ENCODE peak calls at places on chromosomes 5 and 9, in four cellular contexts. R, E, N and V are unnamed samples. For H3K27me3, the result is how much of the 10 kb centered on the place peaks cover.

GRCh38 chr9:131739192-131739961 is 499 bp downstream of the RAPGEF1 start:
- DNase-seq in E (no peak), N (no peak), R (no peak), V (peak)

GRCh38 chr9:129357773-129358250 is 179.8 kb upstream of the IER5L start:
- DNase-seq in R (no peak), E (no peak), N (no peak), V (no peak)

GRCh38 chr5:128304121-128304520 is 220.6 kb downstream of the SLC12A2 start:
- DNase-seq in N (no peak), R (no peak), E (no peak), V (no peak)

GRCh38 chr9:100379862-100380261 is 27.1 kb upstream of the TEX10 start:
- DNase-seq in R (no peak), N (no peak), E (no peak), V (no peak)

GRCh38 chr5:168076561-168076991 is 214.9 kb upstream of the WWC1 start:
- DNase-seq in R (no peak), E (no peak), N (peak), V (no peak)

GRCh38 chr5:56575821-56576220 is 239.5 kb upstream of the MAP3K1 start:
- DNase-seq in E (no peak), N (no peak), R (no peak), V (no peak)

GRCh38 chr9:123322771-123323481 is 33.1 kb upstream of the CRB2 start:
- DNase-seq in R (no peak), N (no peak), E (peak), V (peak)

GRCh38 chr9:30065888-30066287 is 2318.6 kb upstream of the ACO1 start:
- DNase-seq in R (no peak), N (no peak), E (no peak), V (no peak)

GRCh38 chr9:77575785-77576184 is 72.3 kb downstream of the GNA14 start:
- DNase-seq in R (no peak), N (no peak), E (no peak), V (no peak)

GRCh38 chr9:133526721-133527321 is 2.1 kb upstream of the MYMK start:
- DNase-seq in E (no peak), N (no peak), R (no peak), V (no peak)

GRCh38 chr9:26954050-26954508 is 2.1 kb upstream of the IFT74 start:
- DNase-seq in N (no peak), R (no peak), E (no peak), V (no peak)

GRCh38 chr5:10594591-10595210 is 30.8 kb downstream of the ANKRD33B start:
- DNase-seq in R (no peak), N (no peak), E (no peak), V (no peak)

GRCh38 chr5:54215233-54215736 is 95.1 kb downstream of the ARL15 start:
- DNase-seq in R (no peak), E (no peak), N (no peak), V (no peak)

GRCh38 chr5:6359534-6359933 is 18.8 kb downstream of the MED10 start:
- DNase-seq in E (no peak), N (no peak), R (no peak), V (no peak)

GRCh38 chr9:125161284-125161918 is 18.1 kb upstream of the SCAI start:
- DNase-seq in R (no peak), E (no peak), N (peak), V (no peak)

GRCh38 chr9:2261421-2262103 is 246.4 kb downstream of the SMARCA2 start:
- DNase-seq in N (no peak), E (no peak), R (no peak), V (no peak)

GRCh38 chr9:109121218-109121796 is 1.6 kb upstream of the TMEM245 start:
- DNase-seq in E (no peak), N (no peak), R (no peak), V (no peak)

GRCh38 chr9:88378317-88378716 is 9.9 kb upstream of the SPIN1 start:
- DNase-seq in E (no peak), R (no peak), N (no peak), V (no peak)

GRCh38 chr9:77679088-77679487 is 31.0 kb upstream of the GNA14 start:
- DNase-seq in N (no peak), E (no peak), R (no peak), V (no peak)

GRCh38 chr9:99488109-99489042 is 266.3 kb downstream of the SEC61B start:
- DNase-seq in R (no peak), E (no peak), N (no peak), V (no peak)

GRCh38 chr9:111599092-111599947 is at the start of gene PTGR1:
- DNase-seq in R (peak), N (peak), E (no peak), V (peak)

GRCh38 chr9:34457266-34458012 is 931 bp downstream of the FAM219A start:
- DNase-seq in E (no peak), N (peak), R (peak), V (peak)

GRCh38 chr5:130975847-130976246 is 189.2 kb downstream of the HINT1 start:
- DNase-seq in N (no peak), E (no peak), R (no peak), V (no peak)

GRCh38 chr9:132126837-132127236 is 35.0 kb upstream of the NTNG2 start:
- DNase-seq in N (no peak), E (no peak), R (no peak), V (no peak)

GRCh38 chr9:91037511-91038482 is 236.2 kb downstream of the SYK start:
- DNase-seq in E (no peak), N (peak), R (peak), V (no peak)

GRCh38 chr5:172949426-172949825 is 9.8 kb upstream of the RPL26L1 start:
- DNase-seq in N (no peak), R (no peak), E (no peak), V (no peak)

GRCh38 chr5:176596689-176597416 is 13.1 kb downstream of the GPRIN1 start:
- DNase-seq in R (no peak), N (no peak), E (peak), V (peak)

GRCh38 chr5:140827704-140828401 is at the start of gene PCDHA6:
- DNase-seq in N (no peak), E (no peak), R (no peak), V (no peak)

GRCh38 chr5:1316941-1317340 is 22.1 kb upstream of the TERT start:
- DNase-seq in E (no peak), R (no peak), N (no peak), V (no peak)

GRCh38 chr5:181243521-181244307 is at the start of gene RACK1:
- DNase-seq in E (peak), N (peak), R (peak), V (peak)

GRCh38 chr5:126300293-126300692 is 122.9 kb upstream of the GRAMD2B start:
- DNase-seq in E (no peak), N (no peak), R (no peak), V (no peak)

GRCh38 chr5:22549876-22550671 is 303.1 kb downstream of the CDH12 start:
- DNase-seq in N (no peak), E (no peak), R (no peak), V (no peak)

GRCh38 chr5:143860211-143860610 is 48.2 kb downstream of the HMHB1 start:
- DNase-seq in R (no peak), N (no peak), E (no peak), V (no peak)

GRCh38 chr9:121038452-121039203 is 11.4 kb downstream of the C5 start:
- DNase-seq in N (no peak), E (no peak), R (no peak), V (no peak)

GRCh38 chr9:138116521-138116920 is 238.9 kb downstream of the CACNA1B start:
- DNase-seq in E (no peak), N (no peak), R (no peak), V (no peak)

GRCh38 chr5:178668579-178668978 is 41.7 kb upstream of the CLK4 start:
- DNase-seq in N (no peak), E (no peak), R (no peak), V (no peak)

GRCh38 chr9:91033802-91034201 is 232.2 kb downstream of the SYK start:
- DNase-seq in E (peak), N (no peak), R (no peak), V (peak)

GRCh38 chr5:172918421-172919371 is 40.5 kb upstream of the RPL26L1 start:
- DNase-seq in E (peak), N (no peak), R (no peak), V (no peak)

DNA sequence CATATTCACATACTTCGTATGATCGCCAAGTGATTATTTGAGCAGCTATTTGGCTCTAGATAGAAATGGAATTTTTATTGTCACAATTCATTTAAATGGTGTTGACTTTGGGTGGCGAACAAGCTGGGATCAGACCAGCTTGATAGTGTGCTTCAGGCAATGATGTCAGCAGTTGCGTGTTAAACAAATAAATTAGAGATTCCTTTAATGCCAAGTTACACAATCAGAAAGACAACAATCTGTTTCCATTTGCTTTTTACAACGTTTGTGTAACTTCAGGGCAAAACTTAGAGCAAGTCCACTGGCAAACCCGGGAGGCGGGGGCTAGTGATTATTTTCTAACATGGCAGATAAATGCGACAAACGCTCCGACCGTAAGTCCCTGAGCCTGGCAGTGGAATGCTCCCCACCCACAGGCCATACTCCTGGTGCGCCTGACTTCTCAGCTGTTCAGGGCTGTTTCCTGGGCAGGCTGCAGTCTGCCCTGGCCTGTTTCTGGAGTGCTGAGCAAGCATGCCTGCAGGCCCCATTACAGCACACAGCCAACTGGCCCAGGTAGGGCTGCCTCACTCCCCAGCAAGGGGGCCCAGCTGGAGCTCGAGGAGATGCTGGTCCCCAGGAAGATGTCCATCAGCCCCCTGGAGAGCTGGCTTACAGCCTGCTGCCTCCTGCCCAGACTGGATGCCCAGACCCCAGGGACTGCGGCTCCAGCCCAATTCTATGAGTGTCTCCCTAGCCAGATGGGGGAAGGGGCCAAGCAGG is 88.7 kb downstream of the BASP1 start:
- DNase-seq in R (peak), N (peak), E (no peak), V (no peak)
- H3K4me3 ChIP-seq in R (no peak), N (no peak), E (no peak), V (no peak)

GRCh38 chr5:169149317-169149716 is 151.6 kb downstream of the SLIT3 start:
- DNase-seq in R (no peak), E (no peak), N (no peak), V (no peak)
- TF ChIP-seq CTCF in R (no peak), E (no peak), N (no peak), V (peak)

GRCh38 chr9:135440620-135441019 is 39.0 kb upstream of the PPP1R26 start:
- DNase-seq in R (no peak), E (no peak), N (no peak), V (no peak)
- H3K27me3 ChIP-seq in R (under half), E (under half), N (under half), V (under half)

GRCh38 chr5:137036630-137037029 is 462.5 kb downstream of the SPOCK1 start:
- DNase-seq in R (no peak), N (no peak), E (no peak), V (no peak)

GRCh38 chr5:137034213-137034612 is 464.9 kb downstream of the SPOCK1 start:
- DNase-seq in E (no peak), R (no peak), N (no peak), V (no peak)

GRCh38 chr5:137037848-137038247 is 461.3 kb downstream of the SPOCK1 start:
- DNase-seq in N (no peak), E (no peak), R (no peak), V (no peak)

GRCh38 chr5:137034764-137035479 is 464.2 kb downstream of the SPOCK1 start:
- DNase-seq in N (no peak), E (no peak), R (no peak), V (no peak)

GRCh38 chr5:137035480-137035878 is 463.6 kb downstream of the SPOCK1 start:
- DNase-seq in N (no peak), E (no peak), R (no peak), V (no peak)
- H3K4me3 ChIP-seq in N (no peak), E (no peak), R (no peak), V (no peak)

GRCh38 chr5:4254736-4255135 is 659.1 kb downstream of the IRX1 start:
- DNase-seq in E (no peak), N (no peak), R (no peak), V (no peak)

GRCh38 chr5:4255441-4255840 is 659.8 kb downstream of the IRX1 start:
- DNase-seq in R (no peak), E (no peak), N (no peak), V (no peak)

GRCh38 chr5:4252322-4252721 is 656.7 kb downstream of the IRX1 start:
- DNase-seq in E (no peak), N (no peak), R (peak), V (no peak)

GRCh38 chr5:4258170-4258569 is 662.5 kb downstream of the IRX1 start:
- DNase-seq in E (no peak), R (no peak), N (no peak), V (no peak)
- TF ChIP-seq CTCF in E (no peak), R (no peak), N (no peak), V (no peak)